ENCODE peak calls at places on chromosomes 6 and 20, in four cellular contexts. F is A549, A is HepG2, H is GM12878. D is an unnamed sample.

GRCh38 chr20:39453890-39454289 is 491.7 kb downstream of the DHX35 start:
- DNase-seq in F (no peak), A (no peak), H (no peak), D (no peak)

GRCh38 chr6:132021552-132022375 is 70.6 kb upstream of the CCN2 start:
- DNase-seq in A (peak), F (peak), H (no peak), D (no peak)

GRCh38 chr6:167699141-167700036 is 127.3 kb upstream of the AFDN start:
- DNase-seq in A (no peak), H (peak), F (no peak), D (no peak)

GRCh38 chr20:53949319-53949839 is 121.0 kb downstream of the BCAS1 start:
- DNase-seq in H (no peak), F (peak), A (no peak), D (no peak)

GRCh38 chr20:20237093-20237959 is 130.6 kb upstream of the INSM1 start:
- DNase-seq in H (no peak), F (peak), A (peak), D (peak)

GRCh38 chr6:163398104-163398503 is 16.4 kb upstream of the QKI start:
- DNase-seq in H (no peak), A (no peak), F (no peak), D (no peak)

GRCh38 chr6:168343239-168344167 is 23.9 kb upstream of the DACT2 start:
- DNase-seq in H (no peak), A (no peak), F (no peak), D (no peak)

GRCh38 chr6:122696853-122697252 is 82.7 kb upstream of the FABP7 start:
- DNase-seq in F (peak), A (peak), H (no peak), D (no peak)

GRCh38 chr6:130970839-130971410 is 92.1 kb downstream of the EPB41L2 start:
- DNase-seq in H (no peak), F (no peak), A (no peak), D (no peak)

GRCh38 chr6:15393605-15394004 is 147.7 kb downstream of the JARID2 start:
- DNase-seq in A (no peak), H (no peak), F (no peak), D (no peak)

GRCh38 chr20:55538261-55538908 is 466.9 kb downstream of the CBLN4 start:
- DNase-seq in A (no peak), F (no peak), H (no peak), D (no peak)

GRCh38 chr6:4931530-4932505 is 72.0 kb downstream of the RPP40 start:
- DNase-seq in F (peak), A (peak), H (no peak), D (no peak)
- TF ChIP-seq CHD2 in F (no peak), A (no peak), H (no peak), D (no peak)

GRCh38 chr6:119297049-119297448 is 52.5 kb downstream of the MAN1A1 start:
- DNase-seq in H (no peak), A (peak), F (no peak), D (no peak)

GRCh38 chr6:119296036-119297035 is 53.2 kb downstream of the MAN1A1 start:
- DNase-seq in A (no peak), F (no peak), H (no peak), D (no peak)

GRCh38 chr6:119301429-119301828 is 48.1 kb downstream of the MAN1A1 start:
- DNase-seq in F (no peak), A (no peak), H (no peak), D (no peak)

GRCh38 chr6:119303164-119303887 is 46.2 kb downstream of the MAN1A1 start:
- DNase-seq in A (no peak), F (no peak), H (no peak), D (no peak)

DNA sequence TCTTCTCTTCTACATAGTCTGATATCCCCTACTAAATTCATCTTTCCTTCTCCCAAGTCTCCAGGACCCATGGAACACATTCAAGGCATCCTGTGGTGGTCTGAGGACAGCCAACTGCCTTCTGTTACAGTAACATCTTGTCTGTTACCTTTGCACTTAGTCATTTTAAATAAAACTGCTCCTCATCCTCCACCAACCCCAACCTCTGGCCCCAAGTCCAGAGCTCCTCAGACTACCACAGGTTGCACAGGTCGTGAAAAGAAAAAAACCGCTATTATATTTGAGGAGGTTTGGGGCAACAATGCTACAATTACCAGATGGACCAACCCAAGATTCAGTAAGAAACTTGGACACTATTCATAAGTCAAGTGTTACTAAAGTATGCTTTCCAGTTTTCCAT is 49.9 kb downstream of the MAN1A1 start:
- DNase-seq in F (no peak), A (no peak), H (no peak), D (no peak)
- TF ChIP-seq PBX3 in F (no peak), A (no peak), H (no peak), D (no peak)

GRCh38 chr20:14441201-14441600 is 103.8 kb upstream of the FLRT3 start:
- DNase-seq in H (no peak), F (no peak), A (no peak), D (no peak)
- TF ChIP-seq CHD2 in H (no peak), F (no peak), A (no peak), D (no peak)

GRCh38 chr6:38141045-38141444 is 321.5 kb downstream of the ZFAND3 start:
- DNase-seq in A (peak), F (no peak), H (no peak), D (no peak)
- TF ChIP-seq PBX3 in A (no peak), F (no peak), H (no peak), D (no peak)

DNA sequence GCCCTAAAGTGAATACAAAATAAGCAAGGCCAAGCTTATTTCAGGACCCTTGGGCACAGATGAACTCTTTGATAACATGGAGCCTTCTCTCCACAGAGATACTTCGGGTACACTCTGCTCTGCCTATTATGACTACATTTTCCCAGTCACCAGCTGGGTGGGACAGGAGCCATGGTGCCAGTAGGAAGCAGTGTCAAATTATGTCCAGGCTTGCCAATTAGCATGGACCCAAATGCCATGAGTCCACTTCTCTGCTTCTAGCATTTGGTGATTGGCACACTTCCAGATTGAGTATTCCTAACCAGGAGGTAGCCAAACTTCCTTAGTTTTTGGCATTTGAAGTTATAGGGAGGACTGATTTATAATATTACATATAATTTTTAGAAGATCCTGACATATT is 513.8 kb upstream of the HTR1E start:
- DNase-seq in A (no peak), H (no peak), F (no peak), D (no peak)
- TF ChIP-seq CHD2 in A (no peak), H (no peak), F (no peak), D (no peak)

GRCh38 chr6:138389551-138389950 is 11.8 kb downstream of the SMIM28 start:
- DNase-seq in A (no peak), H (no peak), F (no peak), D (no peak)

GRCh38 chr6:138397128-138397814 is 6.8 kb upstream of the HEBP2 start:
- DNase-seq in F (no peak), A (no peak), H (no peak), D (no peak)

GRCh38 chr6:138396709-138397108 is 7.3 kb upstream of the HEBP2 start:
- DNase-seq in A (no peak), F (no peak), H (no peak), D (no peak)

GRCh38 chr6:138393871-138394783 is 9.9 kb upstream of the HEBP2 start:
- DNase-seq in H (no peak), A (no peak), F (no peak), D (no peak)
- TF ChIP-seq PBX3 in H (no peak), A (no peak), F (no peak), D (no peak)

GRCh38 chr20:5119435-5120188 is at the start of gene PCNA:
- DNase-seq in H (peak), A (peak), F (peak), D (peak)

GRCh38 chr20:5118220-5119142 is 1.3 kb downstream of the PCNA start:
- DNase-seq in H (no peak), F (peak), A (no peak), D (no peak)

GRCh38 chr20:5119143-5119434 is 669 bp downstream of the PCNA start:
- DNase-seq in A (no peak), H (no peak), F (no peak), D (no peak)

GRCh38 chr20:5114403-5114802 is 5.4 kb downstream of the PCNA start:
- DNase-seq in A (no peak), F (no peak), H (no peak), D (no peak)

DNA sequence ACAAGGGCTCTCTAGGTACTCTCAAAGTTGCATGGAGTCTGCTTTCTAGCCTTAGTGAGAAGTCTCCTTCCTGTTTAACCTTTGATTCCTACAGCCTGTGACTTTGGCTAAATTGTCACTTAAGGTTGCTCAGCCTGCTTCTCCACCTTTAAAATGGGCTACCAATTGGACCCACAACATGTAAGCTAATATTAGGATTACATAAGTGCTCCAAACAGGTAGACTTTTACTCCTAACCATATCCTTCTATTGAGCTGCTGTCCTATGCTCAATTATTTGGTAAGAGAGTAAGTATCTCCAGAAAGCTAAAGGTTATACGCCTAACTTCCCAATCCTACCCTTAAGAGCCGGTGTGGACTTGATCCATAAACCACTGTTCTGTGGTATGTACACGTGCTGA is 2.9 kb downstream of the PCNA start:
- DNase-seq in H (no peak), A (no peak), F (no peak), D (no peak)
- TF ChIP-seq CHD2 in H (no peak), A (no peak), F (no peak), D (no peak)

D was measured in SK-N-SH.